ENCODE peak calls at places on chromosome X, in nine cellular contexts. I is fibroblast of lung, K is choroid plexus epithelial cell, A is body of pancreas, X is PC-9, F is AG10803, H is IMR-90, L is lower lobe of right lung, B is HFF-Myc. Z is an unnamed sample.

GRCh38 chrX:79161655-79162054 is 17.2 kb downstream of the GPR174 start:
- DNase-seq in I (no peak), K (no peak), A (no peak), L (no peak), X (no peak), B (no peak), F (no peak), H (no peak), Z (peak)

GRCh38 chrX:46770817-46771163 is 11.9 kb upstream of the SLC9A7 start:
- DNase-seq in F (peak), A (no peak), I (peak), L (no peak), X (no peak), H (peak), B (no peak), K (peak), Z (no peak)

GRCh38 chrX:120000490-120001246 is 57.1 kb upstream of the NKAP start:
- DNase-seq in K (peak), H (peak), F (no peak), B (no peak), L (no peak), A (no peak), I (no peak), X (no peak), Z (no peak)

GRCh38 chrX:56000169-56000568 is 232.0 kb upstream of the KLF8 start:
- DNase-seq in B (no peak), A (no peak), H (no peak), F (peak), K (peak), L (no peak), I (peak), X (no peak), Z (no peak)

GRCh38 chrX:111270339-111270738 is at the start of gene CAPN6:
- DNase-seq in X (no peak), L (no peak), B (no peak), F (peak), H (peak), K (peak), I (no peak), A (peak), Z (no peak)

GRCh38 chrX:119181491-119181890 is 53.9 kb upstream of the KIAA1210 start:
- DNase-seq in I (no peak), B (no peak), A (no peak), H (no peak), F (no peak), K (no peak), X (peak), L (no peak), Z (no peak)

GRCh38 chrX:43224496-43224895 is 431.6 kb upstream of the MAOA start:
- DNase-seq in I (no peak), K (no peak), B (no peak), X (no peak), H (no peak), F (no peak), L (no peak), A (no peak), Z (no peak)

GRCh38 chrX:46575991-46576392 is 2.4 kb downstream of the CHST7 start:
- DNase-seq in A (no peak), I (peak), L (no peak), K (peak), X (no peak), F (peak), H (peak), B (no peak), Z (no peak)

GRCh38 chrX:72097081-72097480 is 34.6 kb downstream of the RTL5 start:
- DNase-seq in F (no peak), H (no peak), K (no peak), L (no peak), B (no peak), A (no peak), I (no peak), X (no peak), Z (no peak)

GRCh38 chrX:79130857-79131256 is 13.6 kb upstream of the GPR174 start:
- DNase-seq in A (no peak), X (no peak), L (no peak), K (no peak), B (no peak), I (no peak), H (no peak), F (no peak), Z (no peak)

GRCh38 chrX:150347471-150347870 is 15.6 kb upstream of the MAMLD1 start:
- DNase-seq in X (no peak), A (no peak), H (no peak), F (no peak), L (no peak), I (no peak), K (no peak), B (no peak), Z (no peak)

GRCh38 chrX:119757979-119758681 is at the start of gene SOWAHD:
- DNase-seq in K (no peak), H (no peak), X (peak), I (peak), A (peak), L (peak), B (no peak), F (no peak), Z (peak)

GRCh38 chrX:40933132-40934078 is 151.8 kb upstream of the USP9X start:
- DNase-seq in L (no peak), A (no peak), X (peak), K (peak), F (peak), B (no peak), I (peak), H (peak), Z (peak)

GRCh38 chrX:108313662-108314061 is 124.6 kb downstream of the COL4A6 start:
- DNase-seq in B (no peak), H (peak), X (no peak), I (no peak), K (peak), L (no peak), A (no peak), F (no peak), Z (no peak)

GRCh38 chrX:78652971-78653822 is 5.9 kb downstream of the RTL3 start:
- DNase-seq in A (no peak), L (no peak), H (peak), F (peak), X (peak), K (peak), B (peak), I (peak), Z (peak)

GRCh38 chrX:41737065-41737464 is 13.1 kb downstream of the GPR82 start:
- DNase-seq in I (peak), B (no peak), L (no peak), K (no peak), F (no peak), H (no peak), A (no peak), X (no peak), Z (no peak)

GRCh38 chrX:150506020-150506419 is 62.4 kb upstream of the MTM1 start:
- DNase-seq in K (no peak), H (no peak), A (no peak), F (no peak), X (no peak), L (no peak), B (no peak), I (no peak), Z (no peak)

GRCh38 chrX:19789782-19790181 is 97.6 kb downstream of the SH3KBP1 start:
- DNase-seq in L (no peak), A (no peak), K (no peak), F (no peak), H (no peak), B (no peak), I (no peak), X (no peak), Z (no peak)

GRCh38 chrX:41906515-41907165 is 16.7 kb downstream of the CASK start:
- DNase-seq in F (peak), A (no peak), X (peak), I (no peak), H (no peak), L (no peak), B (no peak), K (peak), Z (no peak)

GRCh38 chrX:13994104-13994503 is 35.6 kb downstream of the GEMIN8 start:
- DNase-seq in I (no peak), F (no peak), K (no peak), H (no peak), B (no peak), L (no peak), X (no peak), A (no peak), Z (no peak)

GRCh38 chrX:153780678-153781427 is at the start of gene SRPK3:
- DNase-seq in X (no peak), K (no peak), F (no peak), L (no peak), H (no peak), A (no peak), B (no peak), I (no peak), Z (no peak)
- H3K4me3 ChIP-seq in X (no peak), K (no peak), F (no peak), L (no peak), H (no peak), A (no peak), B (no peak), I (no peak), Z (no peak)

GRCh38 chrX:25519258-25519657 is 503.5 kb upstream of the ARX start:
- DNase-seq in H (no peak), I (no peak), L (no peak), A (no peak), K (no peak), F (no peak), B (no peak), X (no peak), Z (no peak)

GRCh38 chrX:25527596-25527995 is 511.8 kb upstream of the ARX start:
- DNase-seq in F (no peak), X (no peak), A (no peak), B (no peak), L (no peak), I (no peak), K (no peak), H (no peak), Z (no peak)

GRCh38 chrX:25524150-25524549 is 508.4 kb upstream of the ARX start:
- DNase-seq in H (peak), F (peak), L (no peak), K (peak), X (no peak), B (no peak), A (no peak), I (peak), Z (no peak)

GRCh38 chrX:25523574-25523973 is 507.8 kb upstream of the ARX start:
- DNase-seq in K (peak), B (no peak), L (no peak), H (peak), A (peak), I (peak), X (peak), F (peak), Z (peak)
- TF ChIP-seq CTCF in K (peak), B (no peak), L (peak), H (peak), A (peak), I (peak), X (peak), F (no peak), Z (no peak)

GRCh38 chrX:24054182-24055042 is at the start of gene EIF2S3:
- DNase-seq in A (peak), K (peak), H (peak), I (peak), F (peak), X (peak), B (peak), L (peak), Z (peak)
- H3K4me3 ChIP-seq in A (peak), K (no peak), H (peak), I (no peak), F (peak), X (no peak), B (no peak), L (peak), Z (no peak)

GRCh38 chrX:97685753-97686152 is 802.0 kb downstream of the RPA4 start:
- DNase-seq in K (peak), H (peak), I (peak), B (no peak), A (peak), X (peak), F (peak), L (no peak), Z (peak)
- TF ChIP-seq CTCF in K (peak), H (peak), I (peak), B (peak), A (peak), X (peak), F (peak), L (peak), Z (peak)

Z was measured in GM12865.